ENCODE peak calls at places on chromosome 9, in four cellular contexts. P is heart left ventricle; D is stimulated activated effector memory CD8-positive, alpha-beta T cell treated with anti-CD3 and anti-CD28 coated beads, Interleukin-12 subunit alpha, Interleukin-12 subunit beta, amount 100 ng/mL, for 72 hours; J is NCI-H1417. A is an unnamed sample.

GRCh38 chr9:89884356-89885083 is 279.7 kb downstream of the GADD45G start:
- DNase-seq in P (peak), D (no peak), J (no peak), A (no peak)

GRCh38 chr9:68706579-68707201 is 1.6 kb downstream of the PIP5K1B start:
- DNase-seq in P (no peak), D (no peak), J (no peak), A (no peak)

GRCh38 chr9:134492281-134492691 is 149.3 kb upstream of the COL5A1 start:
- DNase-seq in P (peak), D (no peak), J (no peak), A (no peak)

GRCh38 chr9:134976403-134976802 is 58.7 kb upstream of the FCN1 start:
- DNase-seq in P (no peak), D (no peak), J (no peak), A (no peak)

GRCh38 chr9:121304707-121305106 is 36.7 kb downstream of the GSN start:
- DNase-seq in P (no peak), D (no peak), J (no peak), A (no peak)

GRCh38 chr9:115008536-115008935 is 78.1 kb upstream of the TNFSF8 start:
- DNase-seq in P (peak), D (no peak), J (no peak), A (peak)

GRCh38 chr9:133356391-133357091 is at the start of the genes SURF1 and SURF2:
- DNase-seq in P (peak), D (peak), J (peak), A (peak)

GRCh38 chr9:127163409-127163808 is 41.0 kb upstream of the ANGPTL2 start:
- DNase-seq in P (peak), D (no peak), J (no peak), A (peak)

GRCh38 chr9:82202808-82203207 is 214.2 kb downstream of the SPATA31D1 start:
- DNase-seq in P (no peak), D (no peak), J (no peak), A (peak)

GRCh38 chr9:110027624-110028023 is 180.3 kb downstream of the C9orf152 start:
- DNase-seq in P (peak), D (no peak), J (peak), A (peak)

GRCh38 chr9:119839888-119840287 is 470.7 kb upstream of the BRINP1 start:
- DNase-seq in P (no peak), D (no peak), J (no peak), A (no peak)

GRCh38 chr9:37302277-37302676 is 120.2 kb upstream of the GRHPR start:
- DNase-seq in P (no peak), D (no peak), J (peak), A (no peak)

GRCh38 chr9:35619800-35620158 is 1.6 kb upstream of the CD72 start:
- DNase-seq in P (no peak), D (no peak), J (no peak), A (no peak)